ENCODE peak calls at places on chromosomes 6 and 20, in nine cellular contexts. B, C, P, W, J, H, Y, L and K are unnamed samples.

GRCh38 chr6:168908887-168909286 is 344.8 kb downstream of the THBS2 start:
- DNase-seq in B (no peak), C (no peak), P (peak), W (no peak), J (peak), H (no peak), Y (no peak), L (no peak), K (no peak)

GRCh38 chr6:41428995-41429417 is 93.6 kb downstream of the NCR2 start:
- DNase-seq in B (no peak), C (no peak), P (peak), W (no peak), J (peak), H (no peak), Y (peak), L (no peak), K (no peak)

GRCh38 chr6:24458937-24459336 is 30.4 kb downstream of the GPLD1 start:
- DNase-seq in B (no peak), C (no peak), P (no peak), W (no peak), J (no peak), H (no peak), Y (no peak), L (no peak), K (no peak)

GRCh38 chr6:90168693-90169131 is 127.9 kb downstream of the BACH2 start:
- DNase-seq in B (no peak), C (no peak), P (peak), W (no peak), J (peak), H (no peak), Y (no peak), L (no peak), K (no peak)

GRCh38 chr20:11249683-11250082 is 575.9 kb upstream of the JAG1 start:
- DNase-seq in B (no peak), C (no peak), P (no peak), W (no peak), J (no peak), H (no peak), Y (no peak), L (no peak), K (no peak)

GRCh38 chr6:63174173-63174572 is 37.1 kb upstream of the FKBP1C start:
- DNase-seq in B (no peak), C (no peak), P (no peak), W (no peak), J (no peak), H (no peak), Y (no peak), L (no peak), K (no peak)

GRCh38 chr6:144993870-144994269 is 708.7 kb downstream of the UTRN start:
- DNase-seq in B (no peak), C (no peak), P (no peak), W (no peak), J (peak), H (no peak), Y (no peak), L (no peak), K (no peak)

GRCh38 chr6:134436281-134436815 is 118.4 kb upstream of the SGK1 start:
- DNase-seq in B (no peak), C (peak), P (peak), W (peak), J (peak), H (peak), Y (peak), L (peak), K (no peak)

GRCh38 chr20:58891686-58892125 is 39.2 kb downstream of the GNAS start:
- DNase-seq in B (no peak), C (peak), P (peak), W (peak), J (no peak), H (no peak), Y (peak), L (peak), K (no peak)

GRCh38 chr6:144007779-144008500 is at the start of gene PLAGL1:
- DNase-seq in B (no peak), C (no peak), P (peak), W (no peak), J (peak), H (no peak), Y (peak), L (peak), K (no peak)

GRCh38 chr6:30158475-30159025 is 2.5 kb downstream of the TRIM10 start:
- DNase-seq in B (no peak), C (no peak), P (no peak), W (no peak), J (no peak), H (no peak), Y (no peak), L (no peak), K (no peak)

GRCh38 chr6:31467151-31467550 is 30.8 kb upstream of the MICB start:
- DNase-seq in B (no peak), C (no peak), P (no peak), W (no peak), J (no peak), H (no peak), Y (no peak), L (no peak), K (no peak)

GRCh38 chr20:47676912-47677311 is 108.4 kb downstream of the SULF2 start:
- DNase-seq in B (no peak), C (no peak), P (no peak), W (no peak), J (no peak), H (no peak), Y (no peak), L (no peak), K (no peak)

GRCh38 chr20:10532351-10532750 is 97.2 kb downstream of the SLX4IP start:
- DNase-seq in B (no peak), C (no peak), P (no peak), W (no peak), J (no peak), H (no peak), Y (no peak), L (no peak), K (no peak)

GRCh38 chr6:26660096-26660425 is 515 bp upstream of the ZNF322 start:
- DNase-seq in B (no peak), C (peak), P (no peak), W (no peak), J (peak), H (no peak), Y (no peak), L (no peak), K (no peak)

GRCh38 chr6:116682334-116682712 is 1.3 kb downstream of the KPNA5 start:
- DNase-seq in B (no peak), C (peak), P (peak), W (no peak), J (peak), H (no peak), Y (peak), L (no peak), K (no peak)

GRCh38 chr20:37239026-37239451 is 22.6 kb downstream of the GHRH start:
- DNase-seq in B (no peak), C (no peak), P (no peak), W (no peak), J (no peak), H (no peak), Y (no peak), L (no peak), K (no peak)

GRCh38 chr6:7732219-7732618 is 6.3 kb downstream of the BMP6 start:
- DNase-seq in B (no peak), C (no peak), P (no peak), W (no peak), J (no peak), H (no peak), Y (no peak), L (no peak), K (no peak)

GRCh38 chr6:168193816-168194701 is 115.0 kb upstream of the FRMD1 start:
- DNase-seq in B (peak), C (peak), P (peak), W (no peak), J (no peak), H (no peak), Y (no peak), L (no peak), K (no peak)

GRCh38 chr6:31836036-31836675 is 8.6 kb downstream of the HSPA1B start:
- DNase-seq in B (no peak), C (peak), P (no peak), W (no peak), J (no peak), H (no peak), Y (peak), L (no peak), K (no peak)

GRCh38 chr6:5094327-5094726 is 9.2 kb downstream of the PPP1R3G start:
- DNase-seq in B (no peak), C (no peak), P (peak), W (no peak), J (peak), H (no peak), Y (no peak), L (no peak), K (no peak)

GRCh38 chr6:6699741-6700367 is 111.3 kb downstream of the LY86 start:
- DNase-seq in B (no peak), C (no peak), P (peak), W (no peak), J (peak), H (no peak), Y (no peak), L (peak), K (no peak)

GRCh38 chr20:34862724-34863123 is 9.9 kb downstream of the GGT7 start:
- DNase-seq in B (no peak), C (no peak), P (no peak), W (no peak), J (no peak), H (no peak), Y (peak), L (no peak), K (no peak)

GRCh38 chr20:45341939-45342862 is 6.0 kb downstream of the SDC4 start:
- DNase-seq in B (no peak), C (no peak), P (peak), W (no peak), J (peak), H (no peak), Y (no peak), L (no peak), K (no peak)

GRCh38 chr6:33416386-33417126 is 1.4 kb downstream of the CUTA start:
- DNase-seq in B (no peak), C (no peak), P (no peak), W (no peak), J (peak), H (no peak), Y (no peak), L (no peak), K (no peak)

GRCh38 chr6:16639689-16640480 is 121.4 kb downstream of the ATXN1 start:
- DNase-seq in B (no peak), C (no peak), P (peak), W (no peak), J (peak), H (no peak), Y (no peak), L (peak), K (no peak)

GRCh38 chr20:34579191-34579661 is 20.7 kb downstream of the MAP1LC3A start:
- DNase-seq in B (no peak), C (no peak), P (peak), W (no peak), J (peak), H (no peak), Y (peak), L (peak), K (no peak)

GRCh38 chr6:152204584-152204983 is 397.1 kb downstream of the ESR1 start:
- DNase-seq in B (no peak), C (no peak), P (no peak), W (no peak), J (peak), H (no peak), Y (no peak), L (no peak), K (no peak)

GRCh38 chr20:58231678-58232077 is 3.2 kb upstream of the ANKRD60 start:
- DNase-seq in B (no peak), C (peak), P (no peak), W (no peak), J (peak), H (no peak), Y (no peak), L (no peak), K (no peak)

GRCh38 chr6:1291381-1291780 is 20.5 kb upstream of the FOXQ1 start:
- DNase-seq in B (no peak), C (no peak), P (no peak), W (no peak), J (no peak), H (no peak), Y (no peak), L (no peak), K (no peak)

GRCh38 chr6:130557481-130558112 is 191.8 kb downstream of the TMEM200A start:
- DNase-seq in B (no peak), C (no peak), P (no peak), W (no peak), J (no peak), H (no peak), Y (no peak), L (no peak), K (no peak)

GRCh38 chr6:17640477-17640917 is 40.4 kb downstream of the FAM8A1 start:
- DNase-seq in B (no peak), C (no peak), P (no peak), W (no peak), J (peak), H (no peak), Y (no peak), L (no peak), K (no peak)

GRCh38 chr6:106422551-106422950 is 62.0 kb downstream of the CRYBG1 start:
- DNase-seq in B (no peak), C (no peak), P (no peak), W (no peak), J (peak), H (no peak), Y (no peak), L (no peak), K (no peak)

GRCh38 chr20:32585011-32585518 is at the start of gene NOL4L:
- DNase-seq in B (no peak), C (peak), P (peak), W (peak), J (peak), H (no peak), Y (peak), L (peak), K (no peak)

GRCh38 chr6:147949981-147950622 is 392.5 kb upstream of the SASH1 start:
- DNase-seq in B (no peak), C (no peak), P (peak), W (no peak), J (peak), H (no peak), Y (no peak), L (no peak), K (no peak)